ENCODE peak calls at places on chromosomes 7 and 10, in eight cellular contexts. B is tibial artery, P is GM06990, T is neural crest cell, C is fibroblast of lung, O is endothelial cell, U is progenitor cell of endocrine pancreas, Z is psoas muscle. L is an unnamed sample.

GRCh38 chr7:22288212-22288611 is 68.7 kb downstream of the RAPGEF5 start:
- DNase-seq in B (no peak), P (no peak), T (no peak), C (no peak), O (no peak), U (no peak), Z (no peak), L (no peak)

GRCh38 chr10:5832946-5833345 is 19.7 kb upstream of the GDI2 start:
- DNase-seq in B (no peak), P (no peak), T (no peak), C (no peak), O (no peak), U (no peak), Z (no peak), L (peak; percentile 2)

GRCh38 chr7:107581387-107582013 is 1.5 kb downstream of the BCAP29 start:
- DNase-seq in B (no peak), P (no peak), T (no peak), C (peak; percentile 48), O (no peak), U (no peak), Z (no peak), L (no peak)

GRCh38 chr10:74383617-74384016 is 232.6 kb downstream of the ADK start:
- DNase-seq in B (no peak), P (no peak), T (no peak), C (no peak), O (no peak), U (no peak), Z (no peak), L (no peak)

GRCh38 chr10:79066460-79067240 is 2.1 kb upstream of the ZMIZ1 start:
- DNase-seq in B (no peak), P (no peak), T (peak; percentile 20), C (peak; percentile 51), O (peak; percentile 33), U (no peak), Z (no peak), L (peak; percentile 83)

GRCh38 chr7:49878627-49879026 is 105.2 kb downstream of the VWC2 start:
- DNase-seq in B (no peak), P (no peak), T (no peak), C (no peak), O (no peak), U (no peak), Z (no peak), L (no peak)

GRCh38 chr7:49174396-49174795 is 250.0 kb downstream of the CDC14C start:
- DNase-seq in B (no peak), P (no peak), T (no peak), C (no peak), O (no peak), U (no peak), Z (no peak), L (no peak)

GRCh38 chr7:30796105-30796869 is 25.1 kb downstream of the MINDY4 start:
- DNase-seq in B (no peak), P (no peak), T (no peak), C (peak; percentile 73), O (no peak), U (no peak), Z (no peak), L (peak; percentile 26)

GRCh38 chr7:81684513-81685262 is 85.2 kb downstream of the HGF start:
- DNase-seq in B (peak; percentile 98), P (peak; percentile 26), T (no peak), C (peak; percentile 100), O (no peak), U (no peak), Z (peak; percentile 88), L (peak; percentile 1)

GRCh38 chr7:134016223-134016941 is 110.8 kb upstream of the LRGUK start:
- DNase-seq in B (no peak), P (no peak), T (peak; percentile 46), C (peak; percentile 43), O (peak; percentile 54), U (peak; percentile 14), Z (no peak), L (peak; percentile 17)

GRCh38 chr10:44935961-44936285 is 23.7 kb upstream of the RASSF4 start:
- DNase-seq in B (no peak), P (no peak), T (no peak), C (no peak), O (no peak), U (no peak), Z (no peak), L (no peak)

GRCh38 chr7:43954524-43955228 is 28.4 kb downstream of the UBE2D4 start:
- DNase-seq in B (peak; percentile 31), P (no peak), T (peak; percentile 5), C (peak; percentile 66), O (peak; percentile 20), U (no peak), Z (no peak), L (peak; percentile 63)

GRCh38 chr7:67947191-67947590 is 950.6 kb downstream of the TYW1 start:
- DNase-seq in B (no peak), P (no peak), T (no peak), C (no peak), O (no peak), U (no peak), Z (no peak), L (no peak)

GRCh38 chr10:52818019-52818418 is 45.4 kb upstream of the MBL2 start:
- DNase-seq in B (no peak), P (peak; percentile 48), T (no peak), C (peak; percentile 67), O (peak; percentile 21), U (no peak), Z (no peak), L (peak; percentile 22)

GRCh38 chr10:74179124-74179710 is 28.2 kb downstream of the ADK start:
- DNase-seq in B (no peak), P (no peak), T (no peak), C (no peak), O (no peak), U (no peak), Z (no peak), L (no peak)

GRCh38 chr10:42878821-42879195 is 96.2 kb downstream of the BMS1 start:
- DNase-seq in B (no peak), P (no peak), T (no peak), C (no peak), O (no peak), U (no peak), Z (no peak), L (no peak)

GRCh38 chr10:62019685-62020361 is 118.3 kb downstream of the ARID5B start:
- DNase-seq in B (no peak), P (no peak), T (no peak), C (no peak), O (no peak), U (no peak), Z (no peak), L (no peak)

GRCh38 chr7:13312327-13312726 is 624.9 kb downstream of the ARL4A start:
- DNase-seq in B (no peak), P (no peak), T (peak; percentile 9), C (no peak), O (no peak), U (no peak), Z (no peak), L (no peak)

GRCh38 chr7:13308423-13308822 is 621.0 kb downstream of the ARL4A start:
- DNase-seq in B (no peak), P (no peak), T (no peak), C (no peak), O (no peak), U (no peak), Z (no peak), L (no peak)

DNA sequence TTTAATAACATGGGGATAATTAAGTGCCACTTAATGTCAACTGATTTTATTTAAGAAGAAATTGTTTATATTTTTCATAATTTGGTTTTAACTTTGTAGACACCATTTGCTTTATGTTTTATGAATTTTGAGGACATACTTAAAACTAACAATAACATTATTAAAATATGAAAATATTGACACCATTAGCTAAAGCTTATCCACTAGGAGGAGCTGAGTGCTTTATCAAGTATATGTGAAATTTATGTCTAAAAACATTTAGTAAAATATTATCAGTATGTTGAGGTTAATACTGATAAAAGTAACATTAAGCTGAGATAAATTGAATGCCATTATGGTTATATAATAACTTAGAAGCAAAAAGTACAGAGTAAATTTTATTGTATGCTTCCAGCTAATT is 622.1 kb downstream of the ARL4A start:
- DNase-seq in B (no peak), P (no peak), T (no peak), C (peak; percentile 27), O (no peak), U (no peak), Z (no peak), L (no peak)
- TF ChIP-seq CTCF in B (no peak), P (no peak), T (no peak), C (no peak), O (no peak), U (no peak), Z (no peak), L (no peak)

DNA sequence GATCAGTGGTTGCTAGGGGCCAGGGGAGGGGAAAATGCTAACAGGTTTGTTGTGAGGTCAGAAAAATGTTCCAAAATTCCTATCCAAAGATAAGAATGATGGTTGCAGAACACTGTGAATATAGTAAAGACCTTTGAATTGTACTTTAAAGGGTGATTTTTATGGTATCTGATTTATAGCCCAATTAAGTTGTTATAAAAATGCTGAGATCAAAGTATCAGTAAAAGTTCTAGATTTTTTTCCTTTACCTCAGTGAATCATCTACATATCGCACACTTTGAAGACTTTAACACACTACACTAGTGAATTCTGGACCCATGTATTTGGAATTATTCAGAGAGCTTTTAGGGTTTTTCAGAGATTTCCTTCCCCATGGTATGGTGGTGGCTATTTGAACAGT is 275.4 kb downstream of the WDR37 start:
- DNase-seq in B (no peak), P (no peak), T (no peak), C (no peak), O (no peak), U (no peak), Z (no peak), L (no peak)
- TF ChIP-seq CTCF in B (no peak), P (no peak), T (no peak), C (no peak), O (no peak), U (no peak), Z (no peak), L (no peak)

GRCh38 chr10:30027057-30028005 is 32.1 kb downstream of the JCAD start:
- DNase-seq in B (no peak), P (peak; percentile 77), T (no peak), C (no peak), O (no peak), U (no peak), Z (peak; percentile 48), L (peak; percentile 53)
- TF ChIP-seq CTCF in B (no peak), P (peak; percentile 42), T (no peak), C (no peak), O (no peak), U (no peak), Z (peak; percentile 11), L (no peak)

GRCh38 chr7:98618786-98619185 is 1.7 kb downstream of the NPTX2 start:
- DNase-seq in B (no peak), P (no peak), T (no peak), C (no peak), O (no peak), U (no peak), Z (no peak), L (no peak)

GRCh38 chr7:98617960-98618418 is 904 bp downstream of the NPTX2 start:
- DNase-seq in B (no peak), P (no peak), T (no peak), C (no peak), O (no peak), U (no peak), Z (no peak), L (no peak)

GRCh38 chr7:98619450-98620321 is 2.6 kb downstream of the NPTX2 start:
- DNase-seq in B (no peak), P (no peak), T (no peak), C (no peak), O (no peak), U (no peak), Z (no peak), L (no peak)

GRCh38 chr7:98616381-98617050 is 569 bp upstream of the NPTX2 start:
- DNase-seq in B (no peak), P (no peak), T (no peak), C (no peak), O (no peak), U (no peak), Z (no peak), L (no peak)

GRCh38 chr7:98617051-98617959 is at the start of gene NPTX2:
- DNase-seq in B (peak; percentile 76), P (no peak), T (peak; percentile 70), C (no peak), O (peak; percentile 70), U (peak; percentile 41), Z (peak; percentile 57), L (no peak)
- TF ChIP-seq CTCF in B (peak; percentile 14), P (no peak), T (peak; percentile 43), C (no peak), O (no peak), U (peak; percentile 50), Z (no peak), L (no peak)